ENCODE peak calls at places on chromosomes 16 and 17, in five cellular contexts. C, H, A, L and R are unnamed samples.

GRCh38 chr17:58956997-58957724 is 149.5 kb downstream of the TRIM37 start:
- DNase-seq in C (peak), H (no peak), A (peak), L (no peak), R (no peak)

GRCh38 chr16:360698-361336 is 8.3 kb upstream of the AXIN1 start:
- DNase-seq in C (no peak), H (no peak), A (no peak), L (no peak), R (no peak)

GRCh38 chr16:1045363-1046270 is 26.9 kb upstream of the SSTR5 start:
- DNase-seq in C (no peak), H (no peak), A (no peak), L (no peak), R (no peak)

GRCh38 chr16:8920676-8921625 is 38.8 kb downstream of the LITAFD start:
- DNase-seq in C (no peak), H (no peak), A (no peak), L (no peak), R (no peak)

GRCh38 chr17:28416703-28417311 is 10.8 kb upstream of the SLC46A1 start:
- DNase-seq in C (peak), H (no peak), A (peak), L (no peak), R (peak)

GRCh38 chr17:73950515-73950914 is 253.0 kb upstream of the RPL38 start:
- DNase-seq in C (no peak), H (no peak), A (no peak), L (peak), R (no peak)

GRCh38 chr16:732332-732731 is 5.4 kb downstream of the HAGHL start:
- DNase-seq in C (no peak), H (no peak), A (no peak), L (no peak), R (no peak)

GRCh38 chr17:4980644-4981216 is 6.7 kb downstream of the CAMTA2 start:
- DNase-seq in C (no peak), H (no peak), A (peak), L (no peak), R (no peak)

GRCh38 chr16:26491271-26491670 is 575.5 kb upstream of the C16orf82 start:
- DNase-seq in C (no peak), H (no peak), A (no peak), L (no peak), R (no peak)

GRCh38 chr16:81994485-81994884 is 16.8 kb downstream of the SDR42E1 start:
- DNase-seq in C (no peak), H (no peak), A (no peak), L (no peak), R (no peak)

GRCh38 chr16:81995651-81996050 is 15.6 kb downstream of the SDR42E1 start:
- DNase-seq in C (no peak), H (no peak), A (no peak), L (no peak), R (no peak)

GRCh38 chr16:81997738-81998137 is 13.5 kb downstream of the SDR42E1 start:
- DNase-seq in C (no peak), H (no peak), A (peak), L (no peak), R (peak)

GRCh38 chr16:82002831-82003230 is 8.4 kb downstream of the SDR42E1 start:
- DNase-seq in C (no peak), H (no peak), A (peak), L (no peak), R (no peak)

DNA sequence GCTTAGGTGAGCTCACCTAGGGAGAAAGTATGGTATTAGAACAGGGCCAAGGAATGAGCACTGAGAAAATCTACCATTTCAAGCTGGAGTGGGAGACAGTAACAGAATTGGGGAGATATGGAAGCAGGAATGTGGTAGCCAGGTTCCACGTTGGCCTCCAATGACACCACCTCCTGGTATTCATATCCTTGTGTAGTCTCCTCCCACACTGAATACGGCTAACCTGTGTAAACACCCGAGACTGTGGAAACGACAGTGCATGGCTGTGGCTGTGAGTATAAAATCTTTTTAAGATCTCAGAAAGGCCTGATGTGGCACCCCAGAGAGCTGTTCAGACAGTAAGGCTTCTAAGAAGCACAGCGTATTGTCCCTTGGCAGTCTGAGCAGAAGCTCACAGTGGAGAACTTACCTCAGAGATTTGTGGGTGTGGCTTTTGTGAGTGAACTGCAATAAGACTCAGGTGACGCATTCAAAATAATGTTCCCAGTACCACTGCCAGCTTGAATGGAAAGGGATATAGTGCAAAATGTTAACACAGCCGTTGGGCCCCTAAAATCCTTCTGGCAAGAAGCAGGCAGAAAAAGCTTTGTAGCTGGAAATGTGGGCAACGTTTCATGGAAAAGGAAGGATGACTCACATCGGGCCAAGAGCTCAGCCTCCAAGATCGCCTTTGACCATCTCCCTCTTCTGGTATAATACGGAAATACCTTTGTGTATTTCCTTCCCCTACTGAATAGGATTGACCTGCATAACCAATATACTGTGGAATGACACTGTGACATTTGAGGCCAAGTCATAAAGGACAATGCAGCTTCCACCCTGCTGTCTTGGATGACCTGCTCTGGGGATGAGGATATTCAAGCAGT is 14.4 kb downstream of the SDR42E1 start:
- DNase-seq in C (peak), H (peak), A (peak), L (no peak), R (no peak)
- H3K27ac ChIP-seq in C (peak), H (peak), A (no peak), L (no peak), R (peak)

GRCh38 chr16:50340578-50340977 is 28.2 kb downstream of the BRD7 start:
- DNase-seq in C (no peak), H (no peak), A (no peak), L (no peak), R (no peak)

GRCh38 chr16:50335198-50335958 is 33.4 kb downstream of the BRD7 start:
- DNase-seq in C (no peak), H (no peak), A (no peak), L (no peak), R (no peak)

GRCh38 chr16:50336884-50337283 is 31.9 kb downstream of the BRD7 start:
- DNase-seq in C (no peak), H (no peak), A (no peak), L (no peak), R (no peak)

GRCh38 chr16:50334106-50334975 is 34.4 kb downstream of the BRD7 start:
- DNase-seq in C (no peak), H (no peak), A (no peak), L (no peak), R (no peak)

DNA sequence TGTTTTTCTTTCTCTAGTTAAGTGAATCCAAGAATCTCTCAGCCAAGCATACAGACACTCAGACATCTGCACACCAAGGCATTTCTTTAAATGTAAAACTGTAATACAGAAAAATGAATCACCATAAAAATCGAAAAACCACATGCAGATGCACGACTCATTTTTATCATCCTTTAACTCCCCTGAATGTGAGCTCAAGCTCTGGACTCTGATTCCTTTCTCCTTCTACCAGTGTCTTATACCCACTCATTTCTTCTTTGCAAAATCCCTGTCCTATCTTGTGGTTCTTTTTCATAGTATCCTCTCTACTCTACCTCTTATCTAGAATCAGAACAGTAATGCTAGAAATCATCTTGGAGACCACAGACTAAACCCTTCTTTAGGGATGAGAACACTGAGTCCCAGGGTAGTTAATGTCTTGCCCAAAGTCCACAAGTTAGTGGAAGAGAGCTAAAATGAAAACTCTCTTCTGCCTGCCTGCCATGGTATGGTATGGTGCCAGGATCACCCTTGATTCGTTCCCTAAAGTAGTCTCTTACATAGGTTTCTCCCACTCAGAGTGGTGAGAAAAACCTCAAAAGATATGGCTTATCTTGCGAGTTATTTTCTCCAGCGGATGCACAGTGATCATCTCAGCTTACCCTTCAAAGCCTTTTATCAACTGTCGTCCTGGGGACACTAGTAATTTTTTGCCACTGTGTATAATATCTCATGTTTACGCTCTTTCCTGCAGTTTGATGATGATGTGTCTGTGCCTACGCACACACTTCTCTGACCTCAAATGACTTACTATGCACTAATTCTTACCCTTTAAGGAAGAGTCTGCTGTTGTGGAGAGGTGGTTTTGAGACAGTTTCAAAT is 30.2 kb downstream of the BRD7 start:
- DNase-seq in C (no peak), H (no peak), A (no peak), L (no peak), R (no peak)
- H3K27ac ChIP-seq in C (no peak), H (peak), A (no peak), L (no peak), R (no peak)

DNA sequence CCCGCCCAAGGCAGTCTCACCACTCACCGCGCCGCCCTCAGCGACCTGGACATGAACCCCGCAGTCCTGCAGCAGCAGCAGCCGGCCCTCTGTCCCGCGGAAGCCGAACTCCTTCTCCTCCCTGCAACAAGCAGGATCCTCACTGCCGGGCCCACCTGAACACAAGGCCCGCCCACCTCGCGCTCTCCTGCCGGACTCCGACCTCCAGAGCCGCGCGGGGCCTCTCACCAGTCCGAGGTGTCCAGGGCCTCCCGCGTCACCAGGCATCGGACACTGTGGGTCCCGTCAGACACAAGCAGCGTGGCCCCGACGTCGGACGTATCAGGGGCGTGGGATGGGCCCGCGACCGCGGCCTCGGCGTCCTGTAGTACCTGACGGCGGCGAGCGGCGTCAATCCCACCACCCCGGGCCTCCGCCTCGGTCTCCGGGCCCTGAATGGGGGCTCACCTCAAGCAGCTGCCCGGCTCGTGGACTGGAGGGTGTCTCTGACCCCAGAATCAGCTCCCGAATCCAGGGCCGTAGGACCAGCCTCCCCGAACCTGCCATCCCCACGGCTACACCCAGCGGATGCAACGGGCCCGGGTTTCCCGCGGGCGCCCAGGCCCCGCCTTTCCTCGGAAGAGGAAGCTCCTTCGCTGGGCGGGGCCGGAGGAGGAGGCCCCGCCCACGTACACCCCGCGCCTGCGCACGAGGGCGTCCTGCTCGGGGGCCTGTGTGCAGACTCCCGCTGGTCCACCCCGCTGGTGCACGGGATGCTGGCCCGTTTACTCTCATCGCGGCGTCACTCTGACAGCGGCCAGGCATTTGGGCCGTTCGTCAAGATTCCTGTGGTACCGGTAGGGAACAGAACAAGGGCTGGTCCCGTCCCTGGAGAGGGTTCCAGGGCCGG is at the start of gene ACD:
- DNase-seq in C (peak), H (peak), A (peak), L (peak), R (peak)
- H3K27ac ChIP-seq in C (peak), H (peak), A (peak), L (peak), R (peak)

GRCh38 chr16:81752225-81752875 is 26.7 kb upstream of the PLCG2 start:
- DNase-seq in C (no peak), H (no peak), A (no peak), L (no peak), R (no peak)
- H3K27ac ChIP-seq in C (no peak), H (peak), A (no peak), L (no peak), R (no peak)

GRCh38 chr16:73046484-73047214 is 1.3 kb downstream of the ZFHX3 start:
- DNase-seq in C (no peak), H (no peak), A (peak), L (no peak), R (no peak)
- H3K27ac ChIP-seq in C (no peak), H (peak), A (no peak), L (peak), R (peak)

DNA sequence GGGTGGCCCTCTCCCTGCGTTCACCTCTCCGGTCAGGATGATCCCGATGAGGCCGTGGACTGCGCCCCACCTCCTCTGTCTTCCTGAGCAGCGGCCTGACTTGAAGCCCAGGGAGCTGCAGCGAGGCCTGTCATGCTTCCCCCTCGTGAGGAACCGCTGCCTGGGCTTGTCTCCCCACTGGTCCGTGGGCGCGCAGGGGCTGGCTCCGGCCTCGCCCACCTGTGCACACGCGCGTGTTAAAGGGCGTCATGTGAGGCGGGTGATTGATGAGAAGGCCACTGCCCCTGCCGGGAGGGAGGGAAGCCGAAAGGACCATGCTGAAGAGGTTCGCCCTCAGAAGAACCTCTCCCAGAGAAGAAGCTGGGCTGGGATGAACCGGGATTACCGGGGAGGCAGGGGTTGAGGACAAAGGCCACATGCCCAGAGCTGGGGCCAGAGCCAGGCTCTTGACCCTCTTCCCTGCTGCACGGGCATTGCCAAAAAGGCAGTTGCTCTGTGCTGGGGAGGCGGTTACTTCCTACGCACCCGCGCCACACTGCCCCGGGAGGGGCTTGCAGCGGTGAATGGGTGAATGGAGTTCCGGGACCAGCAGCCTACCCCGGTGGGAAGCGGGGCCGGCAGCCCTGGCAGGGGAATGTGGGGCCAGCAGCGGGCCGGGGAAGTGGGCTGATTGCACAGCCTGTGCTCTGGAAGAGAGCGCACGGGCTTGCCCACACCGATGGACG is 85.9 kb upstream of the GSE1 start:
- DNase-seq in C (no peak), H (no peak), A (no peak), L (peak), R (no peak)
- H3K27ac ChIP-seq in C (no peak), H (no peak), A (no peak), L (no peak), R (no peak)

GRCh38 chr17:63435681-63436522 is 10.2 kb downstream of the CYB561 start:
- DNase-seq in C (no peak), H (no peak), A (peak), L (peak), R (no peak)
- H3K27ac ChIP-seq in C (peak), H (no peak), A (no peak), L (peak), R (peak)